ENCODE peak calls at places on chromosomes 4 and X, in four cellular contexts. V, N, K and A are unnamed samples.

GRCh38 chr4:159267940-159268327 is 165.1 kb downstream of the RAPGEF2 start:
- DNase-seq in V (no peak), K (peak; percentile 62), N (no peak), A (no peak)

GRCh38 chr4:141711211-141711610 is 74.8 kb downstream of the IL15 start:
- DNase-seq in K (peak; percentile 30), V (peak; percentile 61), N (peak; percentile 51), A (peak; percentile 8)

GRCh38 chr4:37735578-37735977 is 49.4 kb upstream of the RELL1 start:
- DNase-seq in V (no peak), K (no peak), N (no peak), A (no peak)

GRCh38 chr4:1718095-1718850 is 2.9 kb downstream of the TMEM129 start:
- DNase-seq in V (no peak), K (no peak), N (no peak), A (no peak)

GRCh38 chrX:28717864-28718263 is 130.6 kb downstream of the IL1RAPL1 start:
- DNase-seq in N (no peak), K (no peak), V (no peak), A (no peak)

GRCh38 chr4:39759569-39759968 is 61.6 kb downstream of the UBE2K start:
- DNase-seq in N (no peak), V (no peak), K (no peak), A (no peak)

GRCh38 chr4:13088726-13089658 is 395.1 kb downstream of the RAB28 start:
- DNase-seq in K (peak; percentile 47), V (peak; percentile 21), N (no peak), A (no peak)

GRCh38 chrX:50107470-50107869 is 93.3 kb downstream of the AKAP4 start:
- DNase-seq in V (no peak), K (no peak), N (no peak), A (peak; percentile 63)

GRCh38 chr4:84070293-84070692 is 428.8 kb downstream of the NKX6-1 start:
- DNase-seq in N (no peak), V (no peak), K (no peak), A (no peak)

GRCh38 chrX:154013614-154014360 is 5.9 kb downstream of the IRAK1 start:
- DNase-seq in V (peak; percentile 45), N (peak; percentile 10), K (no peak), A (no peak)

GRCh38 chrX:132576945-132577344 is 88.1 kb upstream of the MBNL3 start:
- DNase-seq in K (peak; percentile 3), V (no peak), N (no peak), A (peak; percentile 2)

GRCh38 chr4:3112979-3113469 is 38.5 kb downstream of the HTT start:
- DNase-seq in K (peak; percentile 53), N (peak; percentile 49), V (peak; percentile 18), A (peak; percentile 25)

GRCh38 chrX:87900320-87900908 is 382.8 kb downstream of the KLHL4 start:
- DNase-seq in V (peak; percentile 12), N (no peak), K (no peak), A (peak; percentile 3)

GRCh38 chrX:24149346-24150050 is at the start of gene ZFX:
- DNase-seq in K (peak; percentile 76), V (peak; percentile 42), N (peak; percentile 63), A (peak; percentile 67)

GRCh38 chr4:17854076-17854475 is 43.3 kb downstream of the NCAPG start:
- DNase-seq in V (no peak), K (peak; percentile 14), N (no peak), A (no peak)

GRCh38 chr4:83536649-83537352 is 893 bp downstream of the GPAT3 start:
- DNase-seq in K (peak; percentile 3), N (no peak), V (no peak), A (no peak)

GRCh38 chrX:65588795-65589194 is 54.2 kb upstream of the LAS1L start:
- DNase-seq in N (no peak), K (no peak), V (no peak), A (no peak)

GRCh38 chr4:144611850-144612249 is 34.1 kb upstream of the HHIP start:
- DNase-seq in V (peak; percentile 12), N (peak; percentile 11), K (no peak), A (peak; percentile 22)

GRCh38 chrX:17527135-17527701 is 152.2 kb downstream of the NHS start:
- DNase-seq in V (peak; percentile 11), K (peak; percentile 28), N (peak; percentile 35), A (no peak)

GRCh38 chr4:148330724-148331123 is 111.5 kb downstream of the NR3C2 start:
- DNase-seq in N (no peak), K (no peak), V (no peak), A (no peak)

GRCh38 chr4:14749910-14750309 is 252.4 kb upstream of the CPEB2 start:
- DNase-seq in K (peak; percentile 5), V (peak; percentile 60), N (no peak), A (peak; percentile 47)

GRCh38 chrX:101164766-101165590 is 54.6 kb upstream of the DRP2 start:
- DNase-seq in V (peak; percentile 21), K (peak; percentile 6), N (peak; percentile 59), A (no peak)

GRCh38 chrX:112147206-112147605 is 64.6 kb upstream of the TRPC5 start:
- DNase-seq in K (peak; percentile 0), V (peak; percentile 3), N (peak; percentile 29), A (no peak)

GRCh38 chr4:6768539-6768905 is 14.0 kb upstream of the KIAA0232 start:
- DNase-seq in K (peak; percentile 48), V (peak; percentile 57), N (peak; percentile 37), A (no peak)

GRCh38 chr4:101067383-101067782 is 279.9 kb downstream of the PPP3CA start:
- DNase-seq in V (no peak), N (no peak), K (no peak), A (no peak)

GRCh38 chr4:157115613-157116340 is 39.8 kb downstream of the GLRB start:
- DNase-seq in V (peak; percentile 60), N (peak; percentile 77), K (peak; percentile 87), A (peak; percentile 66)
- H3K9ac ChIP-seq in V (no peak overlapping the region), N (no peak overlapping the region), K (no peak overlapping the region), A (no peak overlapping the region)

DNA sequence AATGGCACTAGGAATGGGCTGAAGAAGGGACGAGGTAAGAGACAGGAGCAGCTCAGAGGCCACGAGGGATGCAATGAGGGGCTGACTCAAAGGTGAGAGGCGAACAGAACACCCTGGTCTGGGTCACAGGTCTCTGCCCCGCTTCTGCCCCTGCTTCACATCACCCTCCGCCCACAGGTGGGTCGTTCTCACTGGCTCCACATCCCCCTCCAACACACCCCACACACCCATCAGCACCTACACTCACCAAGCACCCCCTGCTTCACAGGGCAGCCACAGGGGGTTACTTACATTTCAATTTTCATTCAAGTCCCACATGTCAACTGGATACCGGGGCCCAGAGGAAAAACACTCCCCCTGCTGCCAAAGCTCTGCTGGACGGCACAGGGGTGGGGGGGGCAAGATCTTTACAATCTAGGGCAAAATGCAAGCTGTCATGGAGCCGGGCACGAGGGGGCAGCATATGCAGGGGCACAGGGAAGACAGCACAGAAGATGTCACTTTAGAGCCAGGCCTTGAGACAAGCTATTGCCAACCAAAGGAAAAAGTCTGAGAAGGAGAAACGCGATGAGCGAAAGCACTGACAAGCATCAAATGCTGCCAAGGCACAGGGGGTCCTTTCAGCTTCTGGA is 94.1 kb downstream of the AFAP1 start:
- DNase-seq in V (no peak), K (no peak), N (no peak), A (no peak)
- TF ChIP-seq CTCF in V (no peak), K (no peak), N (peak; percentile 21), A (no peak)

GRCh38 chrX:1248381-1249061 is 20.1 kb upstream of the CSF2RA start:
- DNase-seq in V (no peak), K (no peak), N (no peak), A (no peak)
- H3K9ac ChIP-seq in V (no peak overlapping the region), K (no peak overlapping the region), N (no peak overlapping the region), A (no peak overlapping the region)

DNA sequence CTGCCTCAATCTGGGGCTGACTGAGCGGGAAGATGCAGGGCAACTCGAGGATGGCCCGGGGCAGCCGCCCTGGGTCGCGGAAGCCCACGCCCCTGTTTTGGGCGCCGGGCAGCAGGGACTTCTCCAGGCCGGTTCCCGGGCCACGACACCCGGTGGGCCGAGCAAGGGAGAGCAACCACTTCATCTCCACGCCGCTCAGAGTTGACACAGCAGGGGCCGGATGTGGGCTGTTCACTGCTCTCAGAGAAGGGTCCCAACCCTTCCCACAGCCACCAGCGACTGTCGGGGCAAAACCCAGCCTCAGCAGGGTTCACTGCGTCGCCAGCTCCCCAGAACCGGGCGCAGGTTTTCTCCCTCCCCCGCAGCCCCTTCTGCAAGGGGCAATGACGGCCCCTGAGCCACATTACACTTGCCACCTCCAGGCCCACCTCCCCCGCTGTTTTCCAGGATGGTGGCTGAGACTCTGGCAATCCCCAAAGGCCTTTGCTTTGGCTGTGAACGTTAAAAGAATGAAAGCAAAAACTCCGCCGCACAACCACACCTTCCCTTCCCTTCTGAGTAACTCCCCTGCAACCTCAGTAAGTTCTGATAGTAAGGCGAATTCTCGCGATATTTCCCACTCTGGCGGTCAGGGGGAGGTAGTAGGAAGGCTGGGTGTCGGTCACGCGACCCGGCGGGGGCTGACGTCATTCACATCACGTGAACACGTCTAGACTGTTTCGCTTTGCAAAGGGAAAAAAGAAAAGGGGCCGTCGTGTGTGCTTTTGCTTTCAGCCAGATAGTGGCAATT is 718 bp upstream of the CAMK2D start:
- DNase-seq in K (peak; percentile 99), V (peak; percentile 98), N (peak; percentile 100), A (peak; percentile 99)
- TF ChIP-seq CTCF in K (no peak), V (no peak), N (peak; percentile 12), A (no peak)

GRCh38 chrX:9643807-9644206 is 121.8 kb downstream of the GPR143 start:
- DNase-seq in V (no peak), N (no peak), K (no peak), A (no peak)
- H3K9ac ChIP-seq in V (no peak overlapping the region), N (no peak overlapping the region), K (no peak overlapping the region), A (no peak overlapping the region)